ENCODE peak calls at places on chromosome 12, in five cellular contexts. One of them, this sample, is unnamed.

GRCh38 chr12:67541625-67541991 is 106.9 kb upstream of the DYRK2 start:
- DNase-seq in H9: no peak
- DNase-seq in H1: no peak
- DNase-seq in trophoblast cell: no peak
- DNase-seq in mesenchymal stem cell: no peak
- DNase-seq in this sample: no peak

GRCh38 chr12:27333311-27334009 is 824 bp downstream of the BMAL2 start:
- DNase-seq in trophoblast cell: peak
- DNase-seq in H1: no peak
- DNase-seq in H9: peak
- DNase-seq in mesenchymal stem cell: peak
- DNase-seq in this sample: peak

GRCh38 chr12:24398605-24399004 is 449.1 kb upstream of the SOX5 start:
- DNase-seq in mesenchymal stem cell: no peak
- DNase-seq in H1: no peak
- DNase-seq in trophoblast cell: no peak
- DNase-seq in H9: no peak
- DNase-seq in this sample: no peak

GRCh38 chr12:57593187-57593586 is 2.2 kb downstream of the PIP4K2C start:
- DNase-seq in H9: no peak
- DNase-seq in mesenchymal stem cell: no peak
- DNase-seq in H1: no peak
- DNase-seq in trophoblast cell: no peak
- DNase-seq in this sample: no peak

GRCh38 chr12:55688716-55689655 is 18.7 kb downstream of the ITGA7 start:
- DNase-seq in trophoblast cell: no peak
- DNase-seq in mesenchymal stem cell: no peak
- DNase-seq in H9: no peak
- DNase-seq in H1: no peak
- DNase-seq in this sample: no peak

GRCh38 chr12:102534899-102535298 is 54.5 kb upstream of the IGF1 start:
- DNase-seq in H1: no peak
- DNase-seq in H9: peak
- DNase-seq in trophoblast cell: no peak
- DNase-seq in mesenchymal stem cell: no peak
- DNase-seq in this sample: no peak

GRCh38 chr12:126027816-126028215 is 962.6 kb downstream of the AACS start:
- DNase-seq in H1: no peak
- DNase-seq in trophoblast cell: no peak
- DNase-seq in H9: no peak
- DNase-seq in mesenchymal stem cell: no peak
- DNase-seq in this sample: no peak

GRCh38 chr12:102342281-102343006 is 137.9 kb downstream of the IGF1 start:
- DNase-seq in mesenchymal stem cell: no peak
- DNase-seq in H9: no peak
- DNase-seq in trophoblast cell: no peak
- DNase-seq in H1: no peak
- DNase-seq in this sample: no peak

GRCh38 chr12:40137252-40137651 is 31.4 kb upstream of the SLC2A13 start:
- DNase-seq in trophoblast cell: no peak
- DNase-seq in H9: no peak
- DNase-seq in H1: no peak
- DNase-seq in mesenchymal stem cell: peak
- DNase-seq in this sample: no peak

GRCh38 chr12:68839183-68840147 is 31.5 kb downstream of the MDM2 start:
- DNase-seq in trophoblast cell: no peak
- DNase-seq in mesenchymal stem cell: no peak
- DNase-seq in H1: no peak
- DNase-seq in H9: no peak
- DNase-seq in this sample: no peak
- H3K4me2 ChIP-seq in trophoblast cell: no peak
- H3K4me2 ChIP-seq in mesenchymal stem cell: no peak
- H3K4me2 ChIP-seq in H1: no peak
- H3K4me2 ChIP-seq in H9: no peak
- H3K4me2 ChIP-seq in this sample: no peak

GRCh38 chr12:121647-122046 is 55.1 kb downstream of the IQSEC3 start:
- DNase-seq in trophoblast cell: no peak
- DNase-seq in H1: no peak
- DNase-seq in mesenchymal stem cell: no peak
- DNase-seq in H9: no peak
- DNase-seq in this sample: no peak
- H2BK12ac ChIP-seq in trophoblast cell: no peak
- H2BK12ac ChIP-seq in H1: no peak
- H2BK12ac ChIP-seq in mesenchymal stem cell: no peak
- H2BK12ac ChIP-seq in H9: no peak
- H2BK12ac ChIP-seq in this sample: no peak

GRCh38 chr12:6294533-6295186 is 15.8 kb upstream of the PLEKHG6 start:
- DNase-seq in trophoblast cell: peak
- DNase-seq in H9: no peak
- DNase-seq in mesenchymal stem cell: peak
- DNase-seq in H1: no peak
- DNase-seq in this sample: no peak
- H3K4me2 ChIP-seq in trophoblast cell: no peak
- H3K4me2 ChIP-seq in H9: no peak
- H3K4me2 ChIP-seq in mesenchymal stem cell: no peak
- H3K4me2 ChIP-seq in H1: no peak
- H3K4me2 ChIP-seq in this sample: no peak

GRCh38 chr12:11698729-11699128 is 49.3 kb downstream of the ETV6 start:
- DNase-seq in mesenchymal stem cell: no peak
- DNase-seq in H1: no peak
- DNase-seq in H9: no peak
- DNase-seq in trophoblast cell: no peak
- DNase-seq in this sample: no peak

GRCh38 chr12:11702959-11703358 is 53.5 kb downstream of the ETV6 start:
- DNase-seq in H1: no peak
- DNase-seq in H9: no peak
- DNase-seq in trophoblast cell: no peak
- DNase-seq in mesenchymal stem cell: no peak
- DNase-seq in this sample: no peak

GRCh38 chr12:11703378-11703777 is 53.9 kb downstream of the ETV6 start:
- DNase-seq in H1: no peak
- DNase-seq in trophoblast cell: no peak
- DNase-seq in mesenchymal stem cell: no peak
- DNase-seq in H9: no peak
- DNase-seq in this sample: no peak

GRCh38 chr12:11704094-11704493 is 54.6 kb downstream of the ETV6 start:
- DNase-seq in trophoblast cell: no peak
- DNase-seq in H1: no peak
- DNase-seq in H9: no peak
- DNase-seq in mesenchymal stem cell: no peak
- DNase-seq in this sample: no peak

DNA sequence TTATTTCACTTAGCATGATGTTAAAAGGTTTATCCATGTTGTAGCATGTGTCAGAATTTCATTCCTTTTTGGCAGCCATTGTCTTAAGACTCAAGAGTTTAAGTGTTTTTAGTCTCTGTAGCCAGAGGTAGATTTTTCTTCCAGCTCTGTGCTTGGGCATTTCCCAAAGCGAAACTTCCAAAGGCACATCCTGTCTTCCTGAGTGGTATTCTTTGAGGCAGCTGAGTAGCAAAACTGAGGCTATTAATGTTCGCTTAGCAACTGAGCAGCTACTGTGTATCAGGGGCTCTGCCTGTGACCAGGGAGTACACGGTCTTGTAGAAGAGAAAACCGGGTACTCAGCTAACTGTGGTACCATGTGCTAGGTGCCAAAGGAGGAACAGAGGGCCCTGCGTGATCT is 51.9 kb downstream of the ETV6 start:
- DNase-seq in H9: no peak
- DNase-seq in mesenchymal stem cell: peak
- DNase-seq in H1: no peak
- DNase-seq in trophoblast cell: no peak
- DNase-seq in this sample: no peak
- H2BK12ac ChIP-seq in H9: no peak
- H2BK12ac ChIP-seq in mesenchymal stem cell: no peak
- H2BK12ac ChIP-seq in H1: peak
- H2BK12ac ChIP-seq in trophoblast cell: no peak
- H2BK12ac ChIP-seq in this sample: no peak

GRCh38 chr12:32482226-32482625 is 82.9 kb downstream of the FGD4 start:
- DNase-seq in trophoblast cell: no peak
- DNase-seq in H1: no peak
- DNase-seq in mesenchymal stem cell: no peak
- DNase-seq in H9: no peak
- DNase-seq in this sample: no peak
- H3K4me2 ChIP-seq in trophoblast cell: no peak
- H3K4me2 ChIP-seq in H1: no peak
- H3K4me2 ChIP-seq in mesenchymal stem cell: no peak
- H3K4me2 ChIP-seq in H9: no peak
- H3K4me2 ChIP-seq in this sample: no peak

DNA sequence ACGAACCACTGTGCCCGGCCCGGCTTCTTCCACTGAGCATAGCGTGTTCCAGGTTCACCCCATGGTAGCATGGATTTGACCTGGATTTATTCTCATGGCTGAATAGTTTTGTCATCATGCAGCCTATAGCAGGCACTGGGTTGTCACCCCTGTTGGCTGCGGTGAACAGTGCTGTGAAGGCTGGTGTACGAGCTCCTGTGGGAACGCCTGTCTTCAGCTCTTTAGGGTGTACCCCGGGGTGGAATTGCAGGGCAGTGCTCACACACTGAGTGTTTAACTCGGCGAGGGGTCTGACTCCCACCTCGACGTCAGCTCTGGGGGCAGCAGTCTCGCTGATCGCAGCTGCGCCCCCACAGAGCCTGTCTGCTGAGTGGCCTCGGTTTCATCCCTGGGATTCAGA is 15.3 kb downstream of the MMP17 start:
- DNase-seq in mesenchymal stem cell: no peak
- DNase-seq in trophoblast cell: no peak
- DNase-seq in H9: no peak
- DNase-seq in H1: no peak
- DNase-seq in this sample: no peak
- H2BK12ac ChIP-seq in mesenchymal stem cell: no peak
- H2BK12ac ChIP-seq in trophoblast cell: no peak
- H2BK12ac ChIP-seq in H9: no peak
- H2BK12ac ChIP-seq in H1: no peak
- H2BK12ac ChIP-seq in this sample: no peak

DNA sequence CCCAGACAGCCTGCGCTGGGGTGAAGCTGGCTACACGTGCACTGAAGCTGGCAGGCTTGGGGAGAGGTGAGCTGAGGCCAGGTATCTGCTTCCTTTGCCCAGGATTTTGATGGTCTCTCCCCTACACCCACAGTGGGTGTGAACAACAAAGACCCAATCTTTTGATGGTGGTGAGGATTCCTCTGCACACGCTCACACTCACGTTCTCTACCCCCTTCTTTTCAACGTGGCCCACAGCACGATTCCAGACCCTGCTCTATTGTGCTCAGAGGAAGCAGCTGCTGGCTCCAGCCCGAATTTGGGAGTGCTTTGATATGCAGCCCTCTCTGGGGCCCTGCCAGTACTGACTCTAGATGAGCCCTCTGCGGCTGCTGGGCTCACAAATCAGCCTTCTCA is 4.9 kb downstream of the CD9 start:
- DNase-seq in trophoblast cell: no peak
- DNase-seq in H9: peak
- DNase-seq in H1: no peak
- DNase-seq in mesenchymal stem cell: no peak
- DNase-seq in this sample: no peak
- H3K4me2 ChIP-seq in trophoblast cell: no peak
- H3K4me2 ChIP-seq in H9: peak
- H3K4me2 ChIP-seq in H1: peak
- H3K4me2 ChIP-seq in mesenchymal stem cell: no peak
- H3K4me2 ChIP-seq in this sample: no peak

GRCh38 chr12:54409267-54409666 is 9.8 kb downstream of the ITGA5 start:
- DNase-seq in mesenchymal stem cell: no peak
- DNase-seq in H9: no peak
- DNase-seq in trophoblast cell: no peak
- DNase-seq in H1: no peak
- DNase-seq in this sample: no peak
- H2BK12ac ChIP-seq in mesenchymal stem cell: no peak
- H2BK12ac ChIP-seq in H9: no peak
- H2BK12ac ChIP-seq in trophoblast cell: no peak
- H2BK12ac ChIP-seq in H1: no peak
- H2BK12ac ChIP-seq in this sample: no peak

GRCh38 chr12:132285311-132285741 is 44.1 kb downstream of the GALNT9 start:
- DNase-seq in mesenchymal stem cell: no peak
- DNase-seq in H1: no peak
- DNase-seq in H9: no peak
- DNase-seq in trophoblast cell: no peak
- DNase-seq in this sample: no peak

GRCh38 chr12:132282950-132283771 is 46.2 kb downstream of the GALNT9 start:
- DNase-seq in mesenchymal stem cell: no peak
- DNase-seq in H1: no peak
- DNase-seq in trophoblast cell: no peak
- DNase-seq in H9: peak
- DNase-seq in this sample: no peak

GRCh38 chr12:132284618-132285310 is 44.6 kb downstream of the GALNT9 start:
- DNase-seq in H9: peak
- DNase-seq in mesenchymal stem cell: no peak
- DNase-seq in trophoblast cell: no peak
- DNase-seq in H1: no peak
- DNase-seq in this sample: no peak

GRCh38 chr12:132282031-132282949 is 47.1 kb downstream of the GALNT9 start:
- DNase-seq in trophoblast cell: no peak
- DNase-seq in H9: peak
- DNase-seq in mesenchymal stem cell: no peak
- DNase-seq in H1: no peak
- DNase-seq in this sample: no peak

DNA sequence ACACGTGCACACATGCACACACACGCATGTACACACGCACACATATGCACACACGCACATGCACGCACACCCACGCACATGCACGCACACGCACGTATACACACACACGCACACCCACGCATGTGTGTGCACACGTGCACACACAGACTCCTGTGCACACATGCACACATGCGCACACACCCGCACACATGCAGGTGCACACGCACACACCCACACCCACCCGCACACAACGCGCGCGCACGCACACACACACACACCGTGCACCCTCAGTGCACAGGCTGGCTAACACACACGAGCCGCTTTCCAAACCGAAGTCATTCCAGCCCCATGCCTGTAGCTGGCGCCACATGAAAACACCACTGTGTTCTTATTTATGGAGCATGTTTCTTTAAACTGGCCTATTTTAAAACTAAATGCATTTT is 45.3 kb downstream of the GALNT9 start:
- DNase-seq in mesenchymal stem cell: no peak
- DNase-seq in trophoblast cell: no peak
- DNase-seq in H1: no peak
- DNase-seq in H9: no peak
- DNase-seq in this sample: no peak
- H3K4me2 ChIP-seq in mesenchymal stem cell: no peak
- H3K4me2 ChIP-seq in trophoblast cell: no peak
- H3K4me2 ChIP-seq in H1: no peak
- H3K4me2 ChIP-seq in H9: no peak
- H3K4me2 ChIP-seq in this sample: no peak

This sample was measured in neuronal stem cell.